ENCODE peak calls at places on chromosomes 11 and 22, in eight cellular contexts. X is endodermal cell; W is neuronal stem cell; V is effector memory CD4-positive, alpha-beta T cell; L is A549; Y is body of pancreas; I is AG04450; F is pancreas. Z is an unnamed sample.

GRCh38 chr22:29004647-29005371 is 56.8 kb downstream of the C22orf31 start:
- DNase-seq in X (peak; percentile 91), W (peak; percentile 88), V (no peak), L (no peak), Y (peak; percentile 86), I (no peak), F (peak; percentile 75), Z (no peak)

GRCh38 chr11:110919241-110919893 is 207.1 kb upstream of the ARHGAP20 start:
- DNase-seq in X (no peak), W (no peak), V (no peak), L (no peak), Y (no peak), I (no peak), F (no peak), Z (no peak)

GRCh38 chr22:49185312-49185969 is 642.2 kb downstream of the BRD1 start:
- DNase-seq in X (no peak), W (no peak), V (no peak), L (no peak), Y (no peak), I (no peak), F (no peak), Z (no peak)

GRCh38 chr11:121446752-121447156 is 5.4 kb upstream of the SORL1 start:
- DNase-seq in X (no peak), W (no peak), V (no peak), L (no peak), Y (no peak), I (peak; percentile 33), F (no peak), Z (no peak)

GRCh38 chr11:26823963-26824362 is 102.1 kb upstream of the SLC5A12 start:
- DNase-seq in X (no peak), W (no peak), V (no peak), L (no peak), Y (no peak), I (no peak), F (no peak), Z (no peak)

GRCh38 chr11:346529-346928 is 22.8 kb upstream of the B4GALNT4 start:
- DNase-seq in X (no peak), W (no peak), V (no peak), L (no peak), Y (no peak), I (no peak), F (no peak), Z (no peak)

GRCh38 chr11:35337136-35337918 is 82.0 kb downstream of the SLC1A2 start:
- DNase-seq in X (no peak), W (no peak), V (no peak), L (peak; percentile 90), Y (peak; percentile 15), I (peak; percentile 94), F (peak; percentile 49), Z (no peak)

GRCh38 chr11:134759855-134760254 is 347.8 kb upstream of the B3GAT1 start:
- DNase-seq in X (peak; percentile 30), W (no peak), V (no peak), L (no peak), Y (no peak), I (no peak), F (no peak), Z (no peak)

GRCh38 chr11:66016793-66017177 is 5.0 kb downstream of the CST6 start:
- DNase-seq in X (no peak), W (no peak), V (no peak), L (no peak), Y (no peak), I (no peak), F (no peak), Z (no peak)

GRCh38 chr11:41118521-41118920 is 340.9 kb downstream of the LRRC4C start:
- DNase-seq in X (no peak), W (no peak), V (no peak), L (no peak), Y (no peak), I (no peak), F (no peak), Z (no peak)

GRCh38 chr11:40542821-40543220 is 916.6 kb downstream of the LRRC4C start:
- DNase-seq in X (no peak), W (no peak), V (no peak), L (no peak), Y (no peak), I (no peak), F (no peak), Z (no peak)

GRCh38 chr11:117878314-117878938 is 2.0 kb upstream of the FXYD6 start:
- DNase-seq in X (peak; percentile 20), W (no peak), V (no peak), L (no peak), Y (no peak), I (no peak), F (no peak), Z (no peak)

GRCh38 chr11:118907051-118907748 is 18.5 kb downstream of the BCL9L start:
- DNase-seq in X (peak; percentile 98), W (no peak), V (peak; percentile 80), L (peak; percentile 82), Y (peak; percentile 91), I (no peak), F (peak; percentile 81), Z (peak; percentile 91)

GRCh38 chr11:64558065-64558745 is 32.8 kb upstream of the SLC22A12 start:
- DNase-seq in X (peak; percentile 71), W (no peak), V (no peak), L (no peak), Y (no peak), I (no peak), F (no peak), Z (no peak)

GRCh38 chr11:102452461-102453285 is at the start of gene TMEM123:
- DNase-seq in X (peak; percentile 90), W (peak; percentile 73), V (peak; percentile 86), L (peak; percentile 56), Y (peak; percentile 82), I (no peak), F (peak; percentile 68), Z (peak; percentile 89)

GRCh38 chr22:22201185-22201924 is 43.2 kb upstream of the VPREB1 start:
- DNase-seq in X (peak; percentile 76), W (peak; percentile 37), V (peak; percentile 24), L (peak; percentile 48), Y (peak; percentile 57), I (peak; percentile 21), F (no peak), Z (peak; percentile 35)

GRCh38 chr11:3159296-3160190 is 5.6 kb downstream of the OSBPL5 start:
- DNase-seq in X (no peak), W (no peak), V (no peak), L (no peak), Y (peak; percentile 76), I (no peak), F (peak; percentile 33), Z (no peak)

GRCh38 chr11:118106789-118107335 is 20.1 kb upstream of the SMIM35 start:
- DNase-seq in X (no peak), W (no peak), V (no peak), L (peak; percentile 16), Y (no peak), I (no peak), F (no peak), Z (no peak)

DNA sequence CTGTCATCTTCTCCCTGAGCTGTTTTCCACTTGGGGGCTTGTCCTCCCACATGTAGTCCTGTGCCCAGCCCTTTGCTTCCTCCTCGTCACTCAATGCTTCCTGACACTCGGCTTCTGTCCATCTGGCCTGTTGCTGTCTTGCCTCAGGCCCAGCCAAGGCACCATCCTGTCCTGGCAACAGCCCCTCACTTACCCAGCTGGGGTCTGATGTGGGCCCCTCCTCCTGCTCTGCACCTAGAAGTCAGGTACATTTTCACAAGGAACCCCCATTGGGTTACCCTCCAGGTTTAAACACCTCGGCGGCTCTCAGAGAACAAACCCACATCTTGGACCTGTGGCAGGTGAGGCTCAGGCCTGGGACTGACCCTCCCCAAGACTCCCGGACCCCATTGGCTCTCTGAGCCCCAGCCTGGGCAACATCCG is 784.8 kb downstream of the TBC1D22A start:
- DNase-seq in X (no peak), W (no peak), V (no peak), L (no peak), Y (no peak), I (no peak), F (no peak), Z (no peak)
- H3K9me3 ChIP-seq in X (peaks cover 32% of the 10 kb centered on the region), W (no peaks in the 10 kb centered on the region), V (no peaks in the 10 kb centered on the region), L (no peaks in the 10 kb centered on the region), Y (no peaks in the 10 kb centered on the region), I (peaks cover 77% of the 10 kb centered on the region), F (no peaks in the 10 kb centered on the region), Z (no peaks in the 10 kb centered on the region)

DNA sequence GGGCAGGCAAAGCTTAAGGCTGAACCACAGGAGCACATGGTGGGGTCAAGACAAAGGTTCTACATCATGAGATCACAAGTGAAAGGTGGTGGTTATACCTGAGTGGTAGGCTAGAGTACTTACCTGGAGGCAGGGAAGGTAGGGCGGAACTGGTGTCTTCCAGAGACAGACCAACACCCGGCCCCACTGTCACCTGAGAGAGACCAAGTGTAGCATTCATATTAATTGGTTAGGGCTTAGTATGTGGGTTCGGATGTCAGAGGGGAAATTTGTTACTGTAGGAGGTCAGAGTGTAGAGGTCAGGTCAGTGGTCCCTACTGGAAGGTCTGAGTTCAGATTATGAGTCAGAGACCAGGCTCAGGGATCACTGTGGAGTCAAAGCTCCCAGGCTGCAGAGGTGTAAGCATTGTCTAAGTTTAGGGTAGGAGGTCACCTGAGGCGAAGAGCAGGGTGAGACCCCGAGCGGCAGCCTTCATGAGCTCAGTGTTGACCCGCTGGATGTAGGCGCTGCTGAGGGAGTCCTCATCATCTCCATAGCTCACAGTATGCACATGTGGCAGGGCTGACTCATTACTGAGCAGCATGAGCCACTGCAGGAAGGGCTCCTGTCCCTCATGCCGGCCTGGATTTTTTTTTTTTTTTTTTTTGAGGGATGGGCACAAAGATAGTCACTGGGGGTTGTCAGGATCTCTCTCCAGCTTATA is 3.2 kb downstream of the TPP1 start:
- DNase-seq in X (no peak), W (no peak), V (no peak), L (no peak), Y (no peak), I (no peak), F (no peak), Z (no peak)
- H3K9me3 ChIP-seq in X (no peaks in the 10 kb centered on the region), W (no peaks in the 10 kb centered on the region), V (no peaks in the 10 kb centered on the region), L (no peaks in the 10 kb centered on the region), Y (no peaks in the 10 kb centered on the region), I (no peaks in the 10 kb centered on the region), F (no peaks in the 10 kb centered on the region), Z (no peaks in the 10 kb centered on the region)

DNA sequence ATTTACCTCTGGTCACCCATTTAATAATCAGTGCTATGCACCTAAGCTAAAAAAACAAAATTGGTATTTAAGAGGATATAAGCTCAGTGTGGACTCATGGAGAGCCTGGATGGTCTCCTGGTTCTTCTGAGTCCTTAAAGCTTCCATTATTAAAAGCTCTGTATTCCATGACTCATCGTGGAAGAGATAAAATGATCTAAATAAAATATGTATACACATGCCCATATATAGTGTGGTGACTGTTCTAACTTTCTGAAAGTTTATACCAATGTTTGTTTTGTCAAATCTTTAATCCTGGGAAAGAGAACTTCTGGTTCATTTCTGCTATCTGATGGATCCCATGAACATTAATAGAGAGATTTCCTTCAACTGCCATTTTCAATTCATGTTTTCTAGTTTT is 375.9 kb downstream of the GUCY1A2 start:
- DNase-seq in X (no peak), W (no peak), V (no peak), L (no peak), Y (no peak), I (peak; percentile 54), F (no peak), Z (no peak)
- H3K9me3 ChIP-seq in X (peaks cover 8% of the 10 kb centered on the region), W (peaks cover 4% of the 10 kb centered on the region), V (peaks cover 6% of the 10 kb centered on the region), L (no peaks in the 10 kb centered on the region), Y (no peaks in the 10 kb centered on the region), I (peaks cover 4% of the 10 kb centered on the region), F (no peaks in the 10 kb centered on the region), Z (peaks cover 5% of the 10 kb centered on the region)

DNA sequence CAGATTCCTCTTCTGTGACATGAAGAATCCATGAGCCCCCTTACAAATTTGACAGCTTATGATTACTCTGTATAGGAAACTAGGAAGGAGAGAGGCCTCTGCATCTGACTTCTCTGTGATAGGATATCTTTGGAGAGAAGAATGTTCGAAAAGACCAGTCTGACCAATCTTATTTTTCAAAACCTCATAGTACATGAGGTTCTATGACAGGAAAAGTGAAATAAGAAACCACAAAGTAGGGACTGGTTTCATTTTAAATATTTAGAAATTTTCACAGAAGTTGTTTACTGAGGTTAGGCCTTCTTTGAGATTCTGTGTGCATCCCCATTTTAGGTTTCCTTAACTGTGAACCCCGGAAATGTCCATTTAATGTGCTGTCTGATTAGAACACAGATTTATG is 2.1 kb upstream of the OR4X1 start:
- DNase-seq in X (no peak), W (no peak), V (no peak), L (no peak), Y (no peak), I (no peak), F (no peak), Z (no peak)
- H3K9me3 ChIP-seq in X (peaks cover 50% of the 10 kb centered on the region), W (no peaks in the 10 kb centered on the region), V (no peaks in the 10 kb centered on the region), L (no peaks in the 10 kb centered on the region), Y (no peaks in the 10 kb centered on the region), I (no peaks in the 10 kb centered on the region), F (no peaks in the 10 kb centered on the region), Z (no peaks in the 10 kb centered on the region)